ENCODE peak calls at places on chromosomes 1 and 21, in ten cellular contexts. G is lower leg skin; H is stimulated activated CD8-positive, alpha-beta memory T cell treated with anti-CD3 and anti-CD28 coated beads, Interleukin-4, amount 100 ng/mL, for 4 hours; W is memory B cell; N is cardiac fibroblast; R is A549; D is T-helper 9 cell; K is neuronal stem cell; I is NCI-H1105 treated with DMSO at 0.1 percent for 48 hours; S is caudate nucleus. L is an unnamed sample.

GRCh38 chr1:7642781-7643180 is 128.3 kb upstream of the VAMP3 start:
- DNase-seq in G (no peak), H (no peak), W (no peak), N (no peak), R (no peak), D (no peak), K (no peak), I (no peak), S (no peak), L (no peak)

GRCh38 chr1:2382621-2383361 is 8.6 kb downstream of the MORN1 start:
- DNase-seq in G (no peak), H (no peak), W (no peak), N (peak), R (peak), D (no peak), K (no peak), I (no peak), S (no peak), L (no peak)

GRCh38 chr1:185213086-185213485 is 56.1 kb downstream of the SWT1 start:
- DNase-seq in G (no peak), H (no peak), W (no peak), N (peak), R (no peak), D (no peak), K (no peak), I (no peak), S (no peak), L (no peak)

GRCh38 chr21:37835512-37835911 is 80.7 kb downstream of the KCNJ6 start:
- DNase-seq in G (no peak), H (no peak), W (no peak), N (no peak), R (no peak), D (no peak), K (no peak), I (no peak), S (no peak), L (no peak)

GRCh38 chr21:43355925-43356289 is 71.0 kb downstream of the SIK1 start:
- DNase-seq in G (no peak), H (no peak), W (no peak), N (no peak), R (no peak), D (no peak), K (no peak), I (no peak), S (no peak), L (no peak)

GRCh38 chr1:22876359-22877111 is 96.1 kb downstream of the LACTBL1 start:
- DNase-seq in G (no peak), H (no peak), W (no peak), N (peak), R (no peak), D (no peak), K (peak), I (no peak), S (peak), L (no peak)

GRCh38 chr1:172203135-172203823 is 217.2 kb upstream of the C1orf105 start:
- DNase-seq in G (no peak), H (no peak), W (no peak), N (peak), R (no peak), D (no peak), K (no peak), I (no peak), S (no peak), L (no peak)

GRCh38 chr1:7680791-7681165 is 90.3 kb upstream of the VAMP3 start:
- DNase-seq in G (no peak), H (no peak), W (no peak), N (no peak), R (no peak), D (no peak), K (no peak), I (peak), S (no peak), L (no peak)

GRCh38 chr1:1020000-1020404 is at the start of gene AGRN:
- DNase-seq in G (no peak), H (no peak), W (no peak), N (no peak), R (no peak), D (no peak), K (no peak), I (no peak), S (no peak), L (no peak)

GRCh38 chr1:22507582-22507981 is 55.7 kb upstream of the EPHA8 start:
- DNase-seq in G (no peak), H (no peak), W (no peak), N (no peak), R (no peak), D (no peak), K (no peak), I (peak), S (no peak), L (no peak)

GRCh38 chr1:87402192-87403046 is 73.7 kb downstream of the LMO4 start:
- DNase-seq in G (no peak), H (no peak), W (no peak), N (peak), R (no peak), D (no peak), K (no peak), I (no peak), S (no peak), L (no peak)

GRCh38 chr1:203672354-203672753 is 45.7 kb downstream of the ATP2B4 start:
- DNase-seq in G (no peak), H (no peak), W (no peak), N (peak), R (no peak), D (no peak), K (no peak), I (no peak), S (no peak), L (no peak)

GRCh38 chr1:224644553-224645154 is 28.5 kb downstream of the CNIH3 start:
- DNase-seq in G (peak), H (peak), W (peak), N (peak), R (peak), D (peak), K (peak), I (peak), S (peak), L (peak)

GRCh38 chr1:217627431-217627830 is 3.5 kb downstream of the GPATCH2 start:
- DNase-seq in G (no peak), H (no peak), W (no peak), N (no peak), R (no peak), D (no peak), K (no peak), I (no peak), S (no peak), L (no peak)

GRCh38 chr1:56788588-56788987 is 30.6 kb downstream of the FYB2 start:
- DNase-seq in G (no peak), H (no peak), W (no peak), N (peak), R (no peak), D (no peak), K (no peak), I (peak), S (no peak), L (no peak)

GRCh38 chr1:94646151-94646643 is 104.6 kb upstream of the F3 start:
- DNase-seq in G (no peak), H (no peak), W (no peak), N (peak), R (no peak), D (no peak), K (no peak), I (no peak), S (no peak), L (no peak)

GRCh38 chr1:4170548-4170947 is 270.5 kb upstream of the C1orf174 start:
- DNase-seq in G (no peak), H (no peak), W (no peak), N (no peak), R (no peak), D (no peak), K (no peak), I (no peak), S (no peak), L (no peak)

GRCh38 chr1:91768120-91768519 is 117.8 kb downstream of the TGFBR3 start:
- DNase-seq in G (no peak), H (no peak), W (no peak), N (no peak), R (no peak), D (no peak), K (no peak), I (no peak), S (no peak), L (no peak)

GRCh38 chr1:3369437-3370076 is 84.9 kb upstream of the ARHGEF16 start:
- DNase-seq in G (peak), H (no peak), W (no peak), N (peak), R (no peak), D (no peak), K (no peak), I (no peak), S (no peak), L (no peak)

GRCh38 chr1:24022611-24023359 is 42.7 kb upstream of the SRSF10 start:
- DNase-seq in G (no peak), H (no peak), W (no peak), N (peak), R (peak), D (no peak), K (no peak), I (no peak), S (no peak), L (no peak)

GRCh38 chr1:9435101-9435636 is 104.1 kb upstream of the SLC25A33 start:
- DNase-seq in G (no peak), H (no peak), W (no peak), N (no peak), R (no peak), D (no peak), K (no peak), I (no peak), S (no peak), L (no peak)

GRCh38 chr1:198495635-198496034 is 44.8 kb downstream of the ATP6V1G3 start:
- DNase-seq in G (no peak), H (no peak), W (no peak), N (no peak), R (no peak), D (no peak), K (no peak), I (no peak), S (no peak), L (no peak)

GRCh38 chr1:7069888-7070287 is 284.6 kb downstream of the CAMTA1 start:
- DNase-seq in G (no peak), H (no peak), W (no peak), N (no peak), R (no peak), D (no peak), K (peak), I (no peak), S (no peak), L (no peak)

GRCh38 chr1:164763098-164763497 is 204.1 kb downstream of the PBX1 start:
- DNase-seq in G (no peak), H (no peak), W (no peak), N (no peak), R (no peak), D (no peak), K (no peak), I (no peak), S (no peak), L (no peak)

GRCh38 chr1:216032977-216033376 is 390.3 kb downstream of the USH2A start:
- DNase-seq in G (no peak), H (no peak), W (no peak), N (no peak), R (no peak), D (no peak), K (no peak), I (no peak), S (no peak), L (no peak)

GRCh38 chr1:210251680-210252490 is 19.3 kb downstream of the SERTAD4 start:
- DNase-seq in G (no peak), H (no peak), W (no peak), N (no peak), R (no peak), D (no peak), K (no peak), I (peak), S (no peak), L (no peak)

GRCh38 chr1:34681481-34682451 is 73.1 kb upstream of the GJB5 start:
- DNase-seq in G (peak), H (no peak), W (peak), N (peak), R (peak), D (peak), K (peak), I (peak), S (peak), L (peak)

GRCh38 chr1:15966081-15966955 is 9.6 kb downstream of the ZBTB17 start:
- DNase-seq in G (peak), H (peak), W (peak), N (peak), R (no peak), D (peak), K (no peak), I (no peak), S (no peak), L (peak)